ENCODE peak calls at places on chromosomes 1 and 21, in five cellular contexts. J, P, D, N and M are unnamed samples.

GRCh38 chr1:27447399-27447798 is 42.6 kb downstream of the WASF2 start:
- DNase-seq in J (no peak), P (no peak), D (no peak), N (no peak), M (no peak)

GRCh38 chr1:110176299-110176956 is 26.1 kb downstream of the SLC6A17 start:
- DNase-seq in J (no peak), P (peak), D (no peak), N (no peak), M (no peak)

GRCh38 chr1:9399510-9400424 is 107.1 kb downstream of the SPSB1 start:
- DNase-seq in J (no peak), P (peak), D (no peak), N (no peak), M (no peak)

GRCh38 chr1:74504125-74505065 is 8.0 kb downstream of the LRRC53 start:
- DNase-seq in J (peak), P (peak), D (no peak), N (peak), M (peak)

GRCh38 chr1:238647877-238648276 is 738.5 kb upstream of the CHRM3 start:
- DNase-seq in J (no peak), P (no peak), D (no peak), N (no peak), M (no peak)

GRCh38 chr1:183291802-183292515 is 105.9 kb downstream of the LAMC2 start:
- DNase-seq in J (no peak), P (no peak), D (no peak), N (no peak), M (no peak)

GRCh38 chr1:37169241-37169640 is 134.9 kb upstream of the GRIK3 start:
- DNase-seq in J (no peak), P (no peak), D (no peak), N (no peak), M (no peak)

GRCh38 chr1:182281541-182281940 is 110.0 kb downstream of the GLUL start:
- DNase-seq in J (no peak), P (no peak), D (no peak), N (no peak), M (no peak)

GRCh38 chr1:168079761-168080160 is 57.0 kb downstream of the GPR161 start:
- DNase-seq in J (no peak), P (no peak), D (no peak), N (no peak), M (no peak)

GRCh38 chr1:176656257-176656995 is 193.5 kb downstream of the PAPPA2 start:
- DNase-seq in J (no peak), P (no peak), D (no peak), N (no peak), M (no peak)

GRCh38 chr21:44432841-44433790 is 22.2 kb upstream of the LRRC3 start:
- DNase-seq in J (no peak), P (no peak), D (no peak), N (no peak), M (no peak)

GRCh38 chr1:205183676-205184335 is 27.7 kb downstream of the DSTYK start:
- DNase-seq in J (no peak), P (peak), D (no peak), N (no peak), M (no peak)

GRCh38 chr1:203342192-203342940 is 8.6 kb downstream of the FMOD start:
- DNase-seq in J (no peak), P (peak), D (no peak), N (peak), M (peak)

GRCh38 chr1:231407537-231408396 is 14.3 kb downstream of the EGLN1 start:
- DNase-seq in J (no peak), P (no peak), D (no peak), N (no peak), M (no peak)

GRCh38 chr1:207868252-207868768 is 42.6 kb downstream of the CD34 start:
- DNase-seq in J (no peak), P (peak), D (no peak), N (no peak), M (no peak)

GRCh38 chr1:73947009-73947408 is 251.0 kb downstream of the LRRIQ3 start:
- DNase-seq in J (no peak), P (no peak), D (no peak), N (no peak), M (no peak)

GRCh38 chr1:2611621-2612437 is 21.0 kb downstream of the MMEL1 start:
- DNase-seq in J (no peak), P (no peak), D (no peak), N (no peak), M (no peak)

GRCh38 chr1:16720403-16721223 is 19.7 kb upstream of the RNU1-4 start:
- DNase-seq in J (no peak), P (no peak), D (no peak), N (no peak), M (no peak)

GRCh38 chr1:19620786-19621185 is 23.3 kb upstream of the NBL1 start:
- DNase-seq in J (no peak), P (no peak), D (no peak), N (no peak), M (no peak)

GRCh38 chr1:218664385-218665170 is 319.4 kb downstream of the TGFB2 start:
- DNase-seq in J (no peak), P (no peak), D (no peak), N (no peak), M (no peak)

GRCh38 chr1:64936958-64937357 is 29.4 kb downstream of the JAK1 start:
- DNase-seq in J (no peak), P (no peak), D (no peak), N (no peak), M (no peak)